ENCODE peak calls at places on chromosomes 7 and 10, in eight cellular contexts. T is H9, A is cardiac muscle cell, Z is uterus, K is cardiac fibroblast, H is endothelial cell, G is K562, N is AG04450. W is an unnamed sample.

GRCh38 chr7:2037301-2037804 is 195.4 kb downstream of the MAD1L1 start:
- DNase-seq in K (no peak), A (no peak), T (no peak), H (no peak), G (no peak), Z (no peak), N (no peak), W (no peak)

GRCh38 chr7:46752881-46753366 is 829.0 kb downstream of the TNS3 start:
- DNase-seq in K (peak), H (no peak), G (no peak), N (no peak), Z (no peak), T (no peak), A (peak), W (no peak)

GRCh38 chr7:147535619-147536200 is 1054.9 kb upstream of the C7orf33 start:
- DNase-seq in G (no peak), H (no peak), N (peak), K (peak), Z (no peak), A (peak), T (no peak), W (no peak)

GRCh38 chr7:151599401-151600227 is 79.9 kb upstream of the RHEB start:
- DNase-seq in T (no peak), G (no peak), Z (peak), K (peak), A (peak), H (no peak), N (peak), W (no peak)

GRCh38 chr10:28532223-28532508 is 752 bp upstream of the WAC start:
- DNase-seq in H (no peak), N (peak), Z (no peak), A (no peak), T (no peak), K (peak), G (no peak), W (no peak)

GRCh38 chr10:70695241-70696030 is 23.1 kb downstream of the ADAMTS14 start:
- DNase-seq in N (no peak), H (no peak), Z (no peak), G (peak), K (no peak), T (no peak), A (no peak), W (no peak)

GRCh38 chr10:68508090-68508489 is 19.2 kb downstream of the SLC25A16 start:
- DNase-seq in Z (no peak), G (no peak), H (no peak), K (no peak), A (no peak), T (no peak), N (no peak), W (no peak)

GRCh38 chr10:28719789-28720436 is 42.6 kb downstream of the BAMBI start:
- DNase-seq in N (peak), A (peak), H (no peak), K (peak), Z (no peak), T (no peak), G (no peak), W (no peak)

GRCh38 chr10:86387221-86387794 is 20.7 kb upstream of the GRID1 start:
- DNase-seq in K (no peak), G (no peak), N (no peak), H (no peak), A (no peak), T (no peak), Z (no peak), W (no peak)

GRCh38 chr7:130272456-130273080 is 5.9 kb downstream of the CPA2 start:
- DNase-seq in T (peak), Z (no peak), A (no peak), K (no peak), G (no peak), H (peak), N (no peak), W (no peak)

GRCh38 chr10:73875139-73875475 is 752 bp upstream of the CAMK2G start:
- DNase-seq in G (no peak), H (no peak), K (no peak), N (no peak), A (no peak), T (no peak), Z (no peak), W (no peak)

GRCh38 chr7:139515266-139515665 is 8.2 kb upstream of the CLEC2L start:
- DNase-seq in K (no peak), T (peak), G (no peak), A (no peak), N (no peak), Z (no peak), H (no peak), W (no peak)

GRCh38 chr7:76514926-76515325 is 4.6 kb downstream of the UPK3B start:
- DNase-seq in T (peak), H (no peak), K (no peak), G (peak), N (no peak), A (no peak), Z (no peak), W (no peak)

GRCh38 chr7:132609906-132610520 is 33.7 kb upstream of the PLXNA4 start:
- DNase-seq in K (no peak), A (no peak), N (no peak), Z (no peak), H (no peak), G (no peak), T (no peak), W (no peak)

GRCh38 chr7:29988391-29989256 is 977 bp downstream of the SCRN1 start:
- DNase-seq in K (peak), N (no peak), G (no peak), H (peak), A (peak), T (peak), Z (peak), W (peak)

GRCh38 chr10:79138449-79139123 is 69.8 kb downstream of the ZMIZ1 start:
- DNase-seq in G (no peak), K (no peak), H (no peak), N (no peak), T (no peak), Z (no peak), A (no peak), W (no peak)

GRCh38 chr10:32005050-32005449 is 51.2 kb downstream of the KIF5B start:
- DNase-seq in Z (no peak), N (peak), H (peak), T (peak), A (peak), K (peak), G (peak), W (no peak)
- TF ChIP-seq CTCF in Z (peak), N (peak), H (peak), T (peak), A (peak), K (peak), G (peak), W (peak)

GRCh38 chr10:117543999-117544728 is 1.6 kb downstream of the EMX2 start:
- DNase-seq in G (no peak), K (no peak), Z (peak), N (no peak), T (peak), H (no peak), A (no peak), W (no peak)

GRCh38 chr10:117541909-117542705 is 439 bp upstream of the EMX2 start:
- DNase-seq in G (peak), Z (peak), N (no peak), H (peak), A (peak), T (peak), K (peak), W (peak)

GRCh38 chr10:117544729-117545140 is 2.2 kb downstream of the EMX2 start:
- DNase-seq in A (no peak), K (no peak), T (peak), H (no peak), Z (peak), G (no peak), N (no peak), W (no peak)

GRCh38 chr10:117542706-117543244 is at the start of gene EMX2:
- DNase-seq in G (no peak), N (no peak), K (no peak), A (no peak), T (no peak), H (no peak), Z (no peak), W (no peak)

GRCh38 chr10:117543245-117543998 is 876 bp downstream of the EMX2 start:
- DNase-seq in K (no peak), N (no peak), G (no peak), Z (peak), T (peak), A (peak), H (peak), W (no peak)
- TF ChIP-seq CTCF in K (no peak), N (no peak), G (no peak), Z (no peak), T (peak), A (no peak), H (no peak), W (peak)

GRCh38 chr10:117741524-117741923 is 199.0 kb downstream of the EMX2 start:
- DNase-seq in N (no peak), G (no peak), T (no peak), H (no peak), A (no peak), Z (no peak), K (no peak), W (no peak)

GRCh38 chr10:117743517-117743916 is 201.0 kb downstream of the EMX2 start:
- DNase-seq in N (no peak), G (no peak), T (no peak), A (no peak), K (no peak), Z (no peak), H (no peak), W (no peak)

GRCh38 chr10:117736655-117737054 is 194.1 kb downstream of the EMX2 start:
- DNase-seq in G (no peak), T (no peak), N (no peak), H (no peak), Z (no peak), A (no peak), K (no peak), W (no peak)

GRCh38 chr10:117740696-117741222 is 198.2 kb downstream of the EMX2 start:
- DNase-seq in T (no peak), K (no peak), Z (no peak), N (no peak), H (no peak), A (no peak), G (no peak), W (no peak)

GRCh38 chr10:117740088-117740487 is 197.5 kb downstream of the EMX2 start:
- DNase-seq in Z (no peak), G (no peak), H (no peak), N (no peak), K (no peak), A (no peak), T (no peak), W (no peak)
- TF ChIP-seq CTCF in Z (no peak), G (no peak), H (no peak), N (no peak), K (no peak), A (no peak), T (no peak), W (no peak)

GRCh38 chr7:101126651-101127459 is at the start of gene SERPINE1:
- DNase-seq in K (peak), N (peak), Z (peak), G (peak), A (peak), H (peak), T (peak), W (no peak)
- TF ChIP-seq CTCF in K (peak), N (peak), Z (peak), G (peak), A (peak), H (no peak), T (peak), W (peak)

DNA sequence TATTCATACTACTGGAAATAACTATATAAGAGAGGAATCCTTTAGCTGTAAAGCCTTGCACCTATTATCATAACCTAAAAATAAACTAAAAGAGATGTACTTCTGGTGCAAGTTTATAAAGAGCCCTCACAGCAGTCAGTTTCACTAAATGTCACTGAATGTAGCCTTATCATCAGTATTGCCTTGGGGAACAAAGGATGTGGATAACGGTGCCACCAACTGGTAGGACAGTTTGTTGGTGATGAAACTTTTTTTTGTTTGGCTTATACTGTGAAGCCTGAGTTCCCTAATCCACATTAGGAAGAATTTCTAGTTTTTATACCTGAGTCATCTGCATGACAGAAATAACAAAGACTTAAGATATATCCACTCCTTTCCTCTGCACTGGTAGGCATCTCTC is 117.9 kb upstream of the COL1A2 start:
- DNase-seq in K (peak), A (peak), H (no peak), Z (no peak), N (no peak), T (no peak), G (no peak), W (no peak)
- TF ChIP-seq CTCF in K (peak), A (peak), H (no peak), Z (peak), N (peak), T (peak), G (no peak), W (no peak)

DNA sequence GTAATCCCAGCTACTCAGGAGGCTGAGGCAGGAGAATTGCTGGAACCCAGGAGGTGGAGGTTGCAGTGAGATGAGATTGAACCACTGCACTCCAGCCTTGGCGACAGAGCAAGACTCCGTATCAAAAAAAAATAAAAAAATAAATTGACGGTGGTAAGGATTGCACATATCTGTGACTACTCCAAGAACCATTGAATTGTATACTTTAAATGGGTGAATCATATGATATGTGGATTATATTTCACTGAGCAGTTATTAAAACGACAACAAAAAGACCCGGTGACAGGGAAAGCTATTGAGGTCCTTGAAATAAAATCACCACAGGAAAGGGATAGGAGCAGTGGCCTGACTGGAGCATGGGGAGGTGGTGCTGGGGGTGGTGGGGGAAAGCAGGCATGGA is 31.2 kb upstream of the COMTD1 start:
- DNase-seq in T (no peak), A (no peak), Z (no peak), N (peak), K (no peak), G (no peak), H (no peak), W (no peak)
- TF ChIP-seq CTCF in T (no peak), A (no peak), Z (no peak), N (no peak), K (no peak), G (no peak), H (no peak), W (no peak)

GRCh38 chr10:132463333-132464255 is 66.6 kb downstream of the PWWP2B start:
- DNase-seq in G (no peak), Z (peak), N (no peak), T (no peak), H (no peak), K (peak), A (no peak), W (no peak)
- TF ChIP-seq CTCF in G (no peak), Z (peak), N (peak), T (peak), H (no peak), K (peak), A (peak), W (no peak)